ENCODE peak calls at places on chromosomes 11 and 22, in four cellular contexts. T, X, F and D are unnamed samples.

GRCh38 chr11:86955674-86956522 is 703 bp upstream of the FZD4 start:
- DNase-seq in T (peak), X (peak), F (no peak), D (peak)

GRCh38 chr11:18384157-18384641 is 10.2 kb upstream of the LDHA start:
- DNase-seq in T (peak), X (peak), F (no peak), D (peak)

GRCh38 chr11:15836801-15837200 is 519.5 kb downstream of the SOX6 start:
- DNase-seq in T (no peak), X (no peak), F (no peak), D (no peak)

GRCh38 chr22:39248254-39248653 is 3.5 kb upstream of the PDGFB start:
- DNase-seq in T (no peak), X (no peak), F (no peak), D (peak)

GRCh38 chr11:134497586-134497985 is 85.5 kb upstream of the B3GAT1 start:
- DNase-seq in T (peak), X (peak), F (no peak), D (no peak)

GRCh38 chr22:29331213-29331612 is 15.7 kb upstream of the RASL10A start:
- DNase-seq in T (no peak), X (no peak), F (no peak), D (no peak)

GRCh38 chr11:65851811-65852507 is 6.0 kb downstream of the CFL1 start:
- DNase-seq in T (no peak), X (peak), F (no peak), D (no peak)

GRCh38 chr11:75775056-75775455 is 6.5 kb downstream of the DGAT2 start:
- DNase-seq in T (no peak), X (peak), F (no peak), D (no peak)

GRCh38 chr11:65213322-65214211 is 31.8 kb downstream of the CAPN1 start:
- DNase-seq in T (no peak), X (no peak), F (no peak), D (no peak)

GRCh38 chr11:84923489-84923888 is 703.7 kb downstream of the DLG2 start:
- DNase-seq in T (no peak), X (no peak), F (no peak), D (no peak)

GRCh38 chr11:124900464-124900863 is 2.8 kb upstream of the ROBO4 start:
- DNase-seq in T (no peak), X (no peak), F (no peak), D (no peak)

GRCh38 chr11:1988667-1989317 is 8.8 kb downstream of the H19 start:
- DNase-seq in T (no peak), X (peak), F (no peak), D (peak)

GRCh38 chr11:2128102-2128511 is 11.1 kb downstream of the IGF2 start:
- DNase-seq in T (no peak), X (peak), F (no peak), D (no peak)

GRCh38 chr11:12394601-12395000 is 17.2 kb downstream of the PARVA start:
- DNase-seq in T (no peak), X (no peak), F (no peak), D (no peak)

GRCh38 chr11:36361901-36362391 is 65.9 kb downstream of the PRR5L start:
- DNase-seq in T (no peak), X (no peak), F (no peak), D (peak)

GRCh38 chr22:40423246-40423753 is 52.9 kb downstream of the SGSM3 start:
- DNase-seq in T (no peak), X (no peak), F (no peak), D (no peak)